ENCODE peak calls at places on chromosomes 4 and X, in four cellular contexts. P, O, C and B are unnamed samples.

GRCh38 chrX:118049713-118050112 is 66.9 kb downstream of the KLHL13 start:
- DNase-seq in P (no peak), O (no peak), C (peak), B (no peak)

GRCh38 chr4:145679520-145679919 is 426 bp upstream of the C4orf51 start:
- DNase-seq in P (peak), O (no peak), C (peak), B (no peak)

GRCh38 chr4:184448828-184449227 is 25.5 kb downstream of the IRF2 start:
- DNase-seq in P (no peak), O (no peak), C (no peak), B (no peak)

GRCh38 chrX:97315939-97316338 is 432.2 kb downstream of the RPA4 start:
- DNase-seq in P (no peak), O (no peak), C (no peak), B (no peak)

GRCh38 chr4:152309418-152309817 is 226.5 kb downstream of the FBXW7 start:
- DNase-seq in P (no peak), O (no peak), C (no peak), B (no peak)

GRCh38 chr4:94976371-94977011 is 218.7 kb downstream of the BMPR1B start:
- DNase-seq in P (no peak), O (no peak), C (peak), B (no peak)

GRCh38 chr4:623914-624626 is 1.3 kb upstream of the PDE6B start:
- DNase-seq in P (no peak), O (no peak), C (no peak), B (no peak)

GRCh38 chr4:78293841-78294301 is 236.7 kb downstream of the FRAS1 start:
- DNase-seq in P (peak), O (no peak), C (peak), B (no peak)

GRCh38 chr4:161856711-161857326 is 307.0 kb downstream of the FSTL5 start:
- DNase-seq in P (no peak), O (no peak), C (no peak), B (no peak)

GRCh38 chrX:14051416-14051815 is 21.7 kb upstream of the GEMIN8 start:
- DNase-seq in P (no peak), O (no peak), C (no peak), B (no peak)

GRCh38 chr4:498328-498919 is 532 bp downstream of the ZNF721 start:
- DNase-seq in P (no peak), O (no peak), C (no peak), B (no peak)

GRCh38 chrX:106791495-106791894 is 11.0 kb upstream of the TBC1D8B start:
- DNase-seq in P (no peak), O (no peak), C (peak), B (no peak)

GRCh38 chr4:119525005-119525749 is 103.4 kb downstream of the PDE5A start:
- DNase-seq in P (peak), O (no peak), C (peak), B (no peak)

GRCh38 chrX:46444011-46444410 is 101.2 kb downstream of the ZNF674 start:
- DNase-seq in P (peak), O (no peak), C (peak), B (no peak)

GRCh38 chrX:71366674-71367256 is 608 bp downstream of the TAF1 start:
- DNase-seq in P (no peak), O (peak), C (peak), B (peak)

GRCh38 chr4:122744229-122744628 is 11.7 kb downstream of the BBS12 start:
- DNase-seq in P (peak), O (no peak), C (no peak), B (no peak)

GRCh38 chr4:185257086-185257485 is 47.7 kb downstream of the SNX25 start:
- DNase-seq in P (no peak), O (no peak), C (no peak), B (no peak)

GRCh38 chrX:20112022-20112421 is 4.7 kb downstream of the MAP7D2 start:
- DNase-seq in P (no peak), O (no peak), C (no peak), B (no peak)

GRCh38 chr4:110270492-110271197 is 72.2 kb upstream of the ELOVL6 start:
- DNase-seq in P (peak), O (no peak), C (peak), B (no peak)